ENCODE peak calls at places on chromosomes 7 and 10, in four cellular contexts. R, Z, I and F are unnamed samples.

GRCh38 chr7:117811696-117812095 is 61.5 kb downstream of the CTTNBP2 start:
- DNase-seq in R (no peak), Z (no peak), I (no peak), F (no peak)

GRCh38 chr10:72730462-72730861 is 38.5 kb downstream of the MCU start:
- DNase-seq in R (no peak), Z (no peak), I (no peak), F (no peak)

GRCh38 chr10:133186416-133187090 is 26.5 kb downstream of the KNDC1 start:
- DNase-seq in R (no peak), Z (no peak), I (no peak), F (no peak)

GRCh38 chr10:77180794-77181193 is 456.8 kb downstream of the KCNMA1 start:
- DNase-seq in R (no peak), Z (no peak), I (no peak), F (no peak)

GRCh38 chr7:81013036-81013435 is 94.2 kb upstream of the SEMA3C start:
- DNase-seq in R (no peak), Z (no peak), I (no peak), F (no peak)

GRCh38 chr7:84159435-84159834 is 35.2 kb downstream of the SEMA3A start:
- DNase-seq in R (no peak), Z (no peak), I (no peak), F (no peak)

GRCh38 chr10:31774291-31774900 is 154.2 kb downstream of the ARHGAP12 start:
- DNase-seq in R (no peak), Z (no peak), I (no peak), F (peak; percentile 75)

GRCh38 chr7:27922907-27923306 is 182.9 kb downstream of the TAX1BP1 start:
- DNase-seq in R (peak; percentile 37), Z (no peak), I (no peak), F (no peak)

GRCh38 chr7:23222439-23223045 is 24.0 kb upstream of the GPNMB start:
- DNase-seq in R (no peak), Z (no peak), I (no peak), F (peak; percentile 26)

GRCh38 chr10:35898722-35899485 is 256.8 kb upstream of the FZD8 start:
- DNase-seq in R (no peak), Z (no peak), I (peak; percentile 12), F (peak; percentile 59)